ENCODE peak calls at places on chromosomes 16 and 17, in six cellular contexts. W, L, B, D, I and E are unnamed samples.

GRCh38 chr17:67386965-67387551 is 10.0 kb downstream of the PITPNC1 start:
- DNase-seq in D (peak), L (peak), W (peak), I (no peak), B (no peak), E (peak)

GRCh38 chr16:46757339-46758050 is 9.4 kb upstream of the MYLK3 start:
- DNase-seq in D (peak), B (peak), I (no peak), L (peak), W (no peak), E (peak)

GRCh38 chr17:38908676-38909181 is 16.7 kb upstream of the LASP1NB start:
- DNase-seq in B (peak), W (peak), L (peak), I (no peak), D (no peak), E (peak)

GRCh38 chr16:27179500-27180072 is 23.7 kb upstream of the KDM8 start:
- DNase-seq in D (peak), B (peak), I (peak), W (peak), L (peak), E (peak)

GRCh38 chr16:7397901-7398300 is 65.3 kb downstream of the RBFOX1 start:
- DNase-seq in B (no peak), D (no peak), I (no peak), W (no peak), L (no peak), E (no peak)

GRCh38 chr17:7466644-7467341 is 12.6 kb downstream of the ZBTB4 start:
- DNase-seq in W (no peak), D (peak), I (no peak), B (no peak), L (no peak), E (peak)

GRCh38 chr16:29816694-29817441 is 916 bp downstream of the PAGR1 start:
- DNase-seq in L (peak), W (peak), I (no peak), D (peak), B (peak), E (peak)

GRCh38 chr17:21250719-21251305 is 2.4 kb downstream of the NATD1 start:
- DNase-seq in B (no peak), L (no peak), I (no peak), W (no peak), D (no peak), E (no peak)

GRCh38 chr16:28893291-28893690 is 15.0 kb downstream of the ATP2A1 start:
- DNase-seq in L (no peak), B (no peak), I (no peak), W (no peak), D (no peak), E (no peak)

GRCh38 chr16:68406458-68407041 is 41.8 kb downstream of the SMPD3 start:
- DNase-seq in D (no peak), L (no peak), W (no peak), I (no peak), B (peak), E (peak)

GRCh38 chr16:50861926-50862325 is 120.0 kb downstream of the CYLD start:
- DNase-seq in B (no peak), W (no peak), L (no peak), I (no peak), D (no peak), E (no peak)

GRCh38 chr17:7859028-7859427 is 1.2 kb downstream of the CYB5D1 start:
- DNase-seq in I (no peak), D (no peak), L (no peak), W (no peak), B (no peak), E (no peak)

GRCh38 chr16:85998868-85999729 is 100.1 kb downstream of the IRF8 start:
- DNase-seq in I (no peak), B (no peak), L (peak), D (no peak), W (no peak), E (no peak)

GRCh38 chr17:77366206-77366557 is 225.4 kb downstream of the SEC14L1 start:
- DNase-seq in D (no peak), I (no peak), B (no peak), W (no peak), L (no peak), E (no peak)

GRCh38 chr17:39923836-39924690 is 3.3 kb downstream of the ORMDL3 start:
- DNase-seq in L (peak), W (no peak), D (no peak), I (no peak), B (no peak), E (no peak)

GRCh38 chr17:7930841-7931631 is 710 bp downstream of the TRAPPC1 start:
- DNase-seq in W (no peak), L (no peak), B (no peak), I (no peak), D (no peak), E (no peak)

GRCh38 chr16:68366062-68366461 is 55.2 kb downstream of the PRMT7 start:
- DNase-seq in W (no peak), I (no peak), L (no peak), B (no peak), D (no peak), E (no peak)

GRCh38 chr17:48540213-48540612 is 4.7 kb downstream of the HOXB2 start:
- DNase-seq in B (no peak), W (no peak), I (no peak), D (no peak), L (no peak), E (no peak)

GRCh38 chr16:5863207-5863606 is 765.6 kb upstream of the EEF2KMT start:
- DNase-seq in D (no peak), W (no peak), I (no peak), L (no peak), B (no peak), E (no peak)

GRCh38 chr17:44918006-44918405 is 2.7 kb upstream of the GFAP start:
- DNase-seq in W (peak), L (peak), B (no peak), I (no peak), D (no peak), E (peak)

GRCh38 chr16:77739493-77739892 is 17.2 kb downstream of the NUDT7 start:
- DNase-seq in B (no peak), L (no peak), I (no peak), D (no peak), W (no peak), E (no peak)

GRCh38 chr17:17351901-17352781 is 49.0 kb downstream of the NT5M start:
- DNase-seq in L (peak), W (peak), I (no peak), B (no peak), D (peak), E (no peak)

GRCh38 chr17:15451681-15452080 is 15.7 kb downstream of the CDRT4 start:
- DNase-seq in B (no peak), W (no peak), L (no peak), D (no peak), I (no peak), E (no peak)
- TF ChIP-seq CTCF in B (no peak), W (no peak), L (no peak), D (no peak), I (no peak), E (no peak)

DNA sequence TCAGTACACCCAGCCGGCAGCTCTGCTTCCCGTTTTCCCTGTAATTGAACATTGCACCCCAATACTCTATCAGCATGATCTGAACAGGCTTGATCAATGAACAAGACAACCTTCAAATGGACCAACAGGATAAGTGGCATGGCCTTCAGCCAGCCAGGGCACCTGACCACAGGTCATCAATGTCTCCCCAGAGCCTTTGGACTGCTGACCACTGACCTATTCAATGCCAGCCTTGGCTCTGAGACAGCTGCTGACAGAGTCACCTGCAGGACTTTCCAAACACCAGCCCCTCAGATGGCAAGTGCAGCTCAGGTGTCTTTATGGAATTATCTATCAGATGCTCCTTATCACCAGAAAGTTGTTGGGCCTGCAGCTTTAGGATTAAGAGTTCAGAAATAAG is 462.9 kb upstream of the ASIC2 start:
- DNase-seq in L (peak), W (no peak), B (no peak), D (no peak), I (no peak), E (no peak)
- TF ChIP-seq CTCF in L (no peak), W (no peak), B (no peak), D (no peak), I (no peak), E (no peak)

GRCh38 chr17:46876353-46876887 is 25.0 kb downstream of the WNT9B start:
- DNase-seq in W (no peak), L (peak), D (no peak), B (peak), I (no peak), E (no peak)
- TF ChIP-seq CTCF in W (peak), L (peak), D (no peak), B (peak), I (peak), E (peak)

DNA sequence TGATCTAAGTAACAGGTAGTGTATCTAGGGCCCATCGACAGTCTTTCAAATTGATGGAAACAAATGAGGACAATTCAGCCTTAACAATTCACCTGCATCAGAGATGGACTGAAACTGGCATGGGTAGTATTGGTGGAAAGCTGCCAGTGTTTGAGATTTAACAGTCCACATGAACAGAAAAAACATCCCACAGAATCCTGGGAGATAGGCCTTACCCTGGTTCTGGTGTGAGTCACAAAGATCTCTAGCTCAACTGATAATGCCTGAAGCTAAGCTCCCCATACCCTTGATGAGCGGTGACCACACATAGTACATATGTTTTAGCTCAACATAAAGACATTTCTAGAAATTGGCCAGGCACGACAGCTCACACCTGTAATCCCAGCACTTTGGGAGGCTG is 21.9 kb downstream of the CRK start:
- DNase-seq in L (no peak), I (no peak), W (no peak), D (no peak), B (peak), E (no peak)
- TF ChIP-seq CTCF in L (no peak), I (no peak), W (no peak), D (no peak), B (no peak), E (no peak)

GRCh38 chr16:84430860-84431259 is 62.5 kb downstream of the ATP2C2 start:
- DNase-seq in L (no peak), I (no peak), B (no peak), W (no peak), D (no peak), E (no peak)
- TF ChIP-seq CTCF in L (no peak), I (no peak), B (no peak), W (no peak), D (no peak), E (no peak)

GRCh38 chr17:46851029-46851741 is at the start of gene WNT9B:
- DNase-seq in I (no peak), B (peak), D (no peak), W (no peak), L (peak), E (no peak)
- TF ChIP-seq CTCF in I (no peak), B (no peak), D (no peak), W (no peak), L (peak), E (no peak)

DNA sequence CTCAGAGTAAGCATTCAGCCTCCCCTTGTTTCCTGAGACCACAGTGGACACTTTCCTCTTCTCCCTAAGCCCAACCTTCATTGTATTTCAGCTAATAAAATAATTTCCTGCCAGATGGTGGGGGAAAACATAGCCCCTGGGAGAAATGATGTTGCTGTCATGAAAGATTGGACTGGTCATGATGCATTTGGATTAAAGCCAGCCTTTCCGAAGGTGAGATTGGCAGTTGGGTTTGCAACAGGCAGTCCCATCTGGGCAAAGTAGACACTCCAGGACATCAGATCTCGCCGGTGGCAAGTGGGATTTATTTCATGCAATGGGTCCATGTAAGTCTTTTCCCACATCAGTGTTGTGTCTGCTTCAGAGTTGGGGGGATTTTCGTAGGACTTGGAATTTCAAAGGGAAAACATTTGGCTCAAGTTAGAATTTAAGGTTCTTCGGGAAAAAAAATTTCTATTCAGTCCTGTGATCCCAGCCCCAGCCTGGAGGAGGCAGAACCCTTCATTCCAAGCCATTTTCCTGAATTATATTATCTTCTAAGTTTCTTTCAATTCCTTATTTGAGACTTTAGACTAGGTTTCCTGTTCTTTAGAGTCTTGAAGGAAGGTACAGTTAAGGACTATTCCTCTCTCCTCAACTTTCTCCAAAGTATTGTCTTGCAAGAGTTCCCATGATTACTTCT is 391.7 kb downstream of the XYLT1 start:
- DNase-seq in B (no peak), I (no peak), D (no peak), L (no peak), W (no peak), E (no peak)
- TF ChIP-seq CTCF in B (no peak), I (no peak), D (no peak), L (peak), W (no peak), E (no peak)

DNA sequence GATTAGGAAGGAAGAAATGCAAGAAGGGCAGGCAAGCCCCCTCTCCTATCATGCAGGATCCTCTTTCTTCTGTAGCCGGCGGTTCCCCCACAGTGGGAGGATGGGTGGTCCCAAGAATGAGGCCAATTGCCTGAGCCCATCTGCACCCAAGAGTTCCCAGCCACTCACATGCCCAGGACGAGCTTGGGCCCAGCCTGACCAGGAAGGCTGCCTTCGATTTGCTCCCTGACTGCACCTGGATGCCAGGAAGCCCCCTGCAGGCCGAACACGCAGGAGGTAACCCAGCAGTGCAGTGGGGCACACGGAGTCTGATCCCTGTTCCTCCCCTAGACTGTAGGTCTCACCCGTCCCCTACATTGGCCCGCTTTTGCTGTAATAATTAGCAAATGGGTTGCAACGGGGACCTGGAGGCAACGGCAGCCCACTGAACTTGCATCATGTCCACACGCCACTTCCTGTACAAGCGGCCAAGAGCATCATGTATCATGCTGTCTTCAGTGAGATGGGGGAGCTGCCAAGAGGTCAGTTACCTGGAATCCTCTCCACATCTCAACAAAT is 67.5 kb downstream of the AMFR start:
- DNase-seq in B (no peak), I (no peak), D (peak), L (peak), W (peak), E (peak)
- TF ChIP-seq CTCF in B (no peak), I (no peak), D (no peak), L (peak), W (no peak), E (no peak)

DNA sequence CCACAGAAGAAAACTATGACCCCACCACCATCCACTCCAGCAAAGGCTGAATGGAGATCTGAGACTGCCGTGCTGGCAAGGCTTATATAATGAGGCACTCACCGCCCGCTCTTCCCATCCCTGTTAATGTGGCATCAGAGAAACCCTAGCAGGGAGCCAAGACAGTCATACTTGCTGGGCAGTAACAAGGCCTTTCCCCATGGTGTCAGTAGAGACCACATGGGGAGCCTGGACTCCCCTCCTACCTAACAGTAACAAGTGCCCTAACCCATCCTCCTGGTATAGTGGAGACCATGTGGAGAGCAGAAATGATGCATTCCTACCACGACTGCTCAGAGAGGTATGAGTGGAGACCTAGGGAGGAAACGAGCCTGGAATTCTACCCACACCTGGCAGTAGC is 235.2 kb downstream of the C16orf78 start:
- DNase-seq in I (no peak), W (no peak), B (no peak), D (no peak), L (peak), E (no peak)
- TF ChIP-seq CTCF in I (peak), W (peak), B (no peak), D (peak), L (peak), E (peak)